ENCODE peak calls at places on chromosomes 13 and 19, in seven cellular contexts. P is CD8-positive, alpha-beta T cell; G is naive thymus-derived CD4-positive, alpha-beta T cell; S is left ventricle myocardium inferior; E is AG10803; D is bronchial epithelial cell; T is HCT116. J is an unnamed sample.

GRCh38 chr13:77909827-77910226 is 8.8 kb downstream of the EDNRB start:
- DNase-seq in T (no peak), E (no peak), P (no peak), G (no peak), D (no peak), S (no peak), J (no peak)

GRCh38 chr19:49585023-49585422 is 3.9 kb downstream of the PRRG2 start:
- DNase-seq in P (no peak), T (no peak), G (no peak), S (no peak), D (no peak), E (no peak), J (no peak)

GRCh38 chr19:46571495-46571894 is 29.6 kb upstream of the CALM3 start:
- DNase-seq in E (no peak), T (peak; percentile 46), G (peak; percentile 10), D (peak; percentile 32), S (no peak), P (no peak), J (no peak)

GRCh38 chr13:51068501-51068900 is 42.6 kb downstream of the C13orf42 start:
- DNase-seq in S (no peak), D (no peak), P (no peak), T (no peak), E (no peak), G (no peak), J (peak; percentile 24)

GRCh38 chr19:49436381-49437017 is 4.8 kb downstream of the SLC17A7 start:
- DNase-seq in T (no peak), E (no peak), P (peak; percentile 47), S (no peak), G (no peak), D (no peak), J (no peak)

GRCh38 chr13:101399365-101399764 is 16.9 kb downstream of the NALCN start:
- DNase-seq in G (no peak), T (no peak), P (no peak), S (no peak), E (no peak), D (no peak), J (no peak)

GRCh38 chr19:8466018-8466417 is 21.2 kb downstream of the HNRNPM start:
- DNase-seq in E (no peak), G (no peak), T (no peak), S (no peak), P (no peak), D (no peak), J (no peak)

GRCh38 chr19:45160870-45161714 is at the start of gene NKPD1:
- DNase-seq in S (no peak), G (no peak), T (no peak), D (peak; percentile 34), E (no peak), P (no peak), J (no peak)

GRCh38 chr13:20015763-20016162 is 57.2 kb downstream of the ZMYM2 start:
- DNase-seq in D (no peak), E (no peak), S (no peak), G (no peak), T (no peak), P (no peak), J (no peak)

GRCh38 chr13:51849145-51850101 is 4.4 kb upstream of the TMEM272 start:
- DNase-seq in T (peak; percentile 24), D (no peak), E (no peak), S (peak; percentile 35), G (no peak), P (peak; percentile 35), J (no peak)

GRCh38 chr13:37059136-37059847 is at the start of gene SUPT20H:
- DNase-seq in D (peak; percentile 77), G (peak; percentile 91), T (peak; percentile 71), E (peak; percentile 90), P (peak; percentile 93), S (peak; percentile 94), J (peak; percentile 94)

GRCh38 chr13:105918842-105919741 is 616.4 kb downstream of the EFNB2 start:
- DNase-seq in P (no peak), S (no peak), G (no peak), T (peak; percentile 88), E (peak; percentile 13), D (peak; percentile 92), J (peak; percentile 52)

GRCh38 chr19:5138606-5139594 is 170.0 kb downstream of the KDM4B start:
- DNase-seq in S (no peak), E (peak; percentile 45), T (no peak), D (peak; percentile 25), P (peak; percentile 80), G (peak; percentile 83), J (no peak)

GRCh38 chr19:12772323-12772722 is 3.0 kb downstream of the HOOK2 start:
- DNase-seq in E (no peak), G (no peak), P (no peak), D (no peak), S (peak; percentile 65), T (no peak), J (no peak)

GRCh38 chr13:37495046-37495445 is 103.5 kb downstream of the POSTN start:
- DNase-seq in S (no peak), E (peak; percentile 82), T (no peak), D (peak; percentile 69), P (no peak), G (no peak), J (no peak)

GRCh38 chr19:32387701-32388392 is 17.7 kb upstream of the DPY19L3 start:
- DNase-seq in T (no peak), P (no peak), E (peak; percentile 73), D (no peak), S (no peak), G (no peak), J (no peak)

GRCh38 chr19:47352095-47352494 is 3.0 kb downstream of the DHX34 start:
- DNase-seq in T (no peak), E (no peak), P (no peak), G (no peak), D (no peak), S (no peak), J (no peak)

GRCh38 chr19:44611812-44612295 is 1.5 kb upstream of the IGSF23 start:
- DNase-seq in G (no peak), S (no peak), P (no peak), D (no peak), E (no peak), T (no peak), J (no peak)

GRCh38 chr19:51548891-51549305 is 17.4 kb upstream of the SIGLEC6 start:
- DNase-seq in S (no peak), G (no peak), D (no peak), E (no peak), P (no peak), T (no peak), J (no peak)

GRCh38 chr13:113033498-113033897 is 64.5 kb downstream of the MCF2L start:
- DNase-seq in P (no peak), D (no peak), S (no peak), E (no peak), G (no peak), T (no peak), J (no peak)

GRCh38 chr13:100269837-100270236 is 180.9 kb downstream of the PCCA start:
- DNase-seq in D (peak; percentile 51), P (no peak), G (no peak), E (peak; percentile 66), S (peak; percentile 74), T (no peak), J (peak; percentile 78)

GRCh38 chr19:58555369-58555885 is 522 bp upstream of the CHMP2A start:
- DNase-seq in S (peak; percentile 14), P (no peak), D (no peak), T (no peak), E (no peak), G (no peak), J (no peak)

GRCh38 chr19:7795555-7796161 is 32.6 kb downstream of the CLEC4M start:
- DNase-seq in P (no peak), D (peak; percentile 18), S (no peak), E (no peak), T (no peak), G (no peak), J (no peak)

GRCh38 chr19:47357788-47358680 is 8.9 kb downstream of the DHX34 start:
- DNase-seq in S (no peak), P (no peak), G (no peak), E (no peak), T (no peak), D (no peak), J (no peak)

GRCh38 chr13:75417647-75418046 is 64.3 kb downstream of the TBC1D4 start:
- DNase-seq in E (no peak), S (no peak), D (peak; percentile 29), G (no peak), T (no peak), P (no peak), J (no peak)

GRCh38 chr13:75415720-75416119 is 66.2 kb downstream of the TBC1D4 start:
- DNase-seq in S (no peak), D (peak; percentile 80), T (no peak), P (no peak), G (no peak), E (peak; percentile 82), J (no peak)

GRCh38 chr13:75416327-75417005 is 65.5 kb downstream of the TBC1D4 start:
- DNase-seq in G (no peak), E (no peak), D (no peak), T (no peak), P (no peak), S (no peak), J (no peak)

GRCh38 chr13:75418186-75418843 is 63.7 kb downstream of the TBC1D4 start:
- DNase-seq in E (no peak), T (no peak), S (no peak), P (no peak), G (no peak), D (no peak), J (no peak)

GRCh38 chr13:75417006-75417384 is 65.0 kb downstream of the TBC1D4 start:
- DNase-seq in E (no peak), G (no peak), T (no peak), S (no peak), P (no peak), D (no peak), J (no peak)
- H3K4me3 ChIP-seq in E (no peak overlapping the region), G (no peak overlapping the region), T (peak overlapping the region; percentile 1), S (peak overlapping the region; percentile 4), P (no peak overlapping the region), D (no peak overlapping the region), J (no peak overlapping the region)

GRCh38 chr19:1170938-1171754 is 2.9 kb downstream of the SBNO2 start:
- DNase-seq in T (no peak), P (no peak), S (no peak), G (no peak), D (no peak), E (no peak), J (peak; percentile 31)
- H3K4me3 ChIP-seq in T (no peak overlapping the region), P (no peak overlapping the region), S (peak overlapping the region; percentile 94), G (no peak overlapping the region), D (peak overlapping the region; percentile 87), E (peak overlapping the region; percentile 90), J (no peak overlapping the region)

GRCh38 chr19:33679696-33680095 is 57.9 kb downstream of the CHST8 start:
- DNase-seq in T (no peak), S (no peak), P (no peak), E (no peak), D (no peak), G (no peak), J (no peak)
- H3K4me3 ChIP-seq in T (no peak overlapping the region), S (no peak overlapping the region), P (no peak overlapping the region), E (no peak overlapping the region), D (no peak overlapping the region), G (no peak overlapping the region), J (no peak overlapping the region)

GRCh38 chr13:108495686-108496363 is 133.6 kb upstream of the MYO16 start:
- DNase-seq in D (no peak), S (no peak), T (no peak), P (no peak), G (no peak), E (no peak), J (no peak)
- H3K4me3 ChIP-seq in D (no peak overlapping the region), S (peak overlapping the region; percentile 54), T (no peak overlapping the region), P (peak overlapping the region; percentile 16), G (peak overlapping the region; percentile 46), E (no peak overlapping the region), J (no peak overlapping the region)

GRCh38 chr19:17796838-17797168 is 1.9 kb downstream of the B3GNT3 start:
- DNase-seq in E (no peak), D (no peak), P (no peak), G (no peak), T (no peak), S (no peak), J (no peak)
- H3K4me3 ChIP-seq in E (no peak overlapping the region), D (no peak overlapping the region), P (no peak overlapping the region), G (no peak overlapping the region), T (peak overlapping the region; percentile 75), S (no peak overlapping the region), J (no peak overlapping the region)

J was measured in adrenal gland.